ENCODE peak calls at places on chromosomes 6 and 20, in nine cellular contexts. E is GM12878, N is K562, R is ovary, I is stomach, D is HepG2, M is A549, G is tibial nerve, Q is transverse colon. H is an unnamed sample.

GRCh38 chr20:45752747-45753146 is 30.6 kb downstream of the SPINT4 start:
- DNase-seq in E (peak), N (no peak), R (no peak), I (no peak), D (no peak), M (no peak), G (no peak), Q (no peak), H (no peak)

GRCh38 chr6:56909115-56909907 is 45.6 kb upstream of the BEND6 start:
- DNase-seq in E (no peak), N (no peak), R (no peak), I (no peak), D (no peak), M (no peak), G (no peak), Q (no peak), H (no peak)

GRCh38 chr6:26550250-26550993 is 12.3 kb downstream of the HMGN4 start:
- DNase-seq in E (no peak), N (peak), R (peak), I (peak), D (peak), M (no peak), G (no peak), Q (peak), H (peak)

GRCh38 chr20:13205848-13206434 is 15.1 kb upstream of the ISM1 start:
- DNase-seq in E (no peak), N (no peak), R (no peak), I (no peak), D (no peak), M (no peak), G (no peak), Q (no peak), H (no peak)

GRCh38 chr6:89433637-89434499 is 916 bp downstream of the ANKRD6 start:
- DNase-seq in E (peak), N (no peak), R (peak), I (peak), D (no peak), M (no peak), G (no peak), Q (peak), H (no peak)

GRCh38 chr20:50308513-50309279 is 118.1 kb downstream of the CEBPB start:
- DNase-seq in E (no peak), N (peak), R (peak), I (peak), D (peak), M (peak), G (peak), Q (peak), H (peak)

GRCh38 chr6:22053385-22053997 is 243.3 kb downstream of the PRL start:
- DNase-seq in E (no peak), N (no peak), R (no peak), I (no peak), D (no peak), M (no peak), G (no peak), Q (no peak), H (no peak)

GRCh38 chr6:157245486-157245885 is 77.8 kb downstream of the TMEM242 start:
- DNase-seq in E (no peak), N (no peak), R (no peak), I (no peak), D (no peak), M (no peak), G (no peak), Q (no peak), H (no peak)

GRCh38 chr6:106194949-106195919 is 109.1 kb downstream of the PRDM1 start:
- DNase-seq in E (no peak), N (no peak), R (no peak), I (no peak), D (no peak), M (no peak), G (no peak), Q (no peak), H (no peak)

GRCh38 chr20:7346562-7346961 is 579.1 kb downstream of the BMP2 start:
- DNase-seq in E (no peak), N (no peak), R (no peak), I (no peak), D (no peak), M (no peak), G (no peak), Q (no peak), H (no peak)

GRCh38 chr20:36541227-36542018 is at the start of gene MYL9:
- DNase-seq in E (no peak), N (peak), R (peak), I (peak), D (no peak), M (no peak), G (peak), Q (peak), H (peak)

GRCh38 chr6:8530775-8531435 is 95.6 kb upstream of the SLC35B3 start:
- DNase-seq in E (no peak), N (no peak), R (no peak), I (no peak), D (no peak), M (no peak), G (no peak), Q (no peak), H (no peak)

GRCh38 chr6:11460001-11460668 is 77.4 kb upstream of the TMEM170B start:
- DNase-seq in E (peak), N (no peak), R (no peak), I (no peak), D (no peak), M (no peak), G (no peak), Q (no peak), H (no peak)

GRCh38 chr6:16130437-16130891 is 1.6 kb downstream of the MYLIP start:
- DNase-seq in E (no peak), N (no peak), R (no peak), I (no peak), D (no peak), M (no peak), G (no peak), Q (peak), H (no peak)

GRCh38 chr6:30830438-30830837 is 53.9 kb upstream of the DDR1 start:
- DNase-seq in E (no peak), N (no peak), R (no peak), I (no peak), D (no peak), M (no peak), G (no peak), Q (no peak), H (no peak)

GRCh38 chr6:30828027-30828962 is 56.0 kb upstream of the DDR1 start:
- DNase-seq in E (no peak), N (peak), R (peak), I (peak), D (peak), M (peak), G (peak), Q (peak), H (peak)

GRCh38 chr6:30826961-30827342 is 57.4 kb upstream of the DDR1 start:
- DNase-seq in E (no peak), N (no peak), R (no peak), I (peak), D (peak), M (no peak), G (no peak), Q (peak), H (no peak)

GRCh38 chr6:30829016-30829415 is 55.3 kb upstream of the DDR1 start:
- DNase-seq in E (no peak), N (no peak), R (no peak), I (no peak), D (no peak), M (no peak), G (no peak), Q (no peak), H (no peak)

GRCh38 chr6:30829639-30830250 is 54.6 kb upstream of the DDR1 start:
- DNase-seq in E (no peak), N (no peak), R (no peak), I (no peak), D (peak), M (no peak), G (no peak), Q (no peak), H (no peak)
- H3K27ac ChIP-seq in E (no peak), N (no peak), R (no peak), I (peak), D (no peak), M (peak), G (peak), Q (peak), H (peak)

GRCh38 chr6:131832363-131832762 is 24.5 kb downstream of the ENPP1 start:
- DNase-seq in E (no peak), N (no peak), R (no peak), I (no peak), D (no peak), M (no peak), G (no peak), Q (no peak), H (no peak)

GRCh38 chr6:131828946-131829345 is 21.1 kb downstream of the ENPP1 start:
- DNase-seq in E (no peak), N (no peak), R (no peak), I (no peak), D (no peak), M (no peak), G (no peak), Q (no peak), H (no peak)

GRCh38 chr6:131831886-131832285 is 24.1 kb downstream of the ENPP1 start:
- DNase-seq in E (no peak), N (no peak), R (no peak), I (no peak), D (no peak), M (no peak), G (no peak), Q (no peak), H (no peak)

GRCh38 chr6:131828080-131828479 is 20.3 kb downstream of the ENPP1 start:
- DNase-seq in E (no peak), N (no peak), R (no peak), I (no peak), D (no peak), M (no peak), G (no peak), Q (no peak), H (no peak)

GRCh38 chr6:131831392-131831791 is 23.6 kb downstream of the ENPP1 start:
- DNase-seq in E (no peak), N (no peak), R (no peak), I (no peak), D (no peak), M (no peak), G (no peak), Q (no peak), H (no peak)
- TF ChIP-seq EP300 in E (no peak), N (no peak), R (no peak), I (no peak), D (no peak), M (no peak), G (no peak), Q (no peak), H (no peak)

GRCh38 chr6:45450132-45450531 is 72.4 kb upstream of the SUPT3H start:
- DNase-seq in E (no peak), N (no peak), R (no peak), I (no peak), D (no peak), M (no peak), G (no peak), Q (no peak), H (no peak)
- H3K27ac ChIP-seq in E (no peak), N (no peak), R (no peak), I (no peak), D (no peak), M (no peak), G (no peak), Q (no peak), H (no peak)

DNA sequence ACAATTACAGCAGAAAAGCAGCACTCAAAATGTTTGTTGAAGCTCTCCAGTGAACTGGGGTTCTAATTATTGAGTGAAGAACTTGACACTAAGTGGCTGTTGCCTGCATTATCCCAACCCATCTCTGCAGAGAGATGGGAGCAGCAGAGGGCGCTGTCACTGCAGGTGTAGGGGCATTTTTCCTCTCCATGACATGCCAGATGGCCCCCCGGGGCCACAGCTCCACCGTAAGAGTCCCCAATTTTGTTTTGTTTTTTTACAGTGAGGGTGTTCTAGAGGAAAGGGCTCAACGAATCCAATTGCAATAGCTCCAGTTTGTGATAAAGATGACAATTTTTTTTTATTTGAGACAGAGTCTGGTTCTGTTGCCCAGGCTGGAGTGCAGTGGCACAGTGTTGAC is 1.9 kb upstream of the FUCA2 start:
- DNase-seq in E (no peak), N (peak), R (no peak), I (peak), D (peak), M (no peak), G (no peak), Q (peak), H (no peak)
- TF ChIP-seq EP300 in E (no peak), N (no peak), R (no peak), I (no peak), D (no peak), M (no peak), G (no peak), Q (no peak), H (no peak)

H was measured in sigmoid colon.